ENCODE peak calls at places on chromosomes 4 and X, in seven cellular contexts. One of them, this sample, is unnamed.

GRCh38 chr4:80614319-80614718 is 278.8 kb downstream of the CFAP299 start:
- DNase-seq in IMR-90: no peak
- DNase-seq in H1: no peak
- DNase-seq in GM12878: no peak
- DNase-seq in K562: no peak
- DNase-seq in HCT116: no peak
- DNase-seq in HepG2: no peak
- DNase-seq in this sample: no peak

GRCh38 chr4:88027611-88028608 is 20.5 kb downstream of the PKD2 start:
- DNase-seq in IMR-90: peak
- DNase-seq in H1: no peak
- DNase-seq in GM12878: no peak
- DNase-seq in K562: no peak
- DNase-seq in HCT116: no peak
- DNase-seq in HepG2: no peak
- DNase-seq in this sample: no peak

GRCh38 chr4:71277353-71277752 is 61.5 kb upstream of the SLC4A4 start:
- DNase-seq in IMR-90: no peak
- DNase-seq in H1: no peak
- DNase-seq in GM12878: no peak
- DNase-seq in K562: no peak
- DNase-seq in HCT116: no peak
- DNase-seq in HepG2: no peak
- DNase-seq in this sample: no peak

GRCh38 chr4:184310171-184310567 is 92.5 kb upstream of the ENPP6 start:
- DNase-seq in IMR-90: no peak
- DNase-seq in H1: peak
- DNase-seq in GM12878: no peak
- DNase-seq in K562: peak
- DNase-seq in HCT116: no peak
- DNase-seq in HepG2: no peak
- DNase-seq in this sample: peak

GRCh38 chr4:80172203-80172602 is 25.1 kb upstream of the PRDM8 start:
- DNase-seq in IMR-90: no peak
- DNase-seq in H1: no peak
- DNase-seq in GM12878: no peak
- DNase-seq in K562: no peak
- DNase-seq in HCT116: no peak
- DNase-seq in HepG2: no peak
- DNase-seq in this sample: no peak

GRCh38 chr4:336893-337142 is 796 bp upstream of the ZNF141 start:
- DNase-seq in IMR-90: no peak
- DNase-seq in H1: no peak
- DNase-seq in GM12878: no peak
- DNase-seq in K562: no peak
- DNase-seq in HCT116: no peak
- DNase-seq in HepG2: no peak
- DNase-seq in this sample: no peak

GRCh38 chr4:136934601-136935000 is 597.7 kb downstream of the PCDH18 start:
- DNase-seq in IMR-90: no peak
- DNase-seq in H1: no peak
- DNase-seq in GM12878: no peak
- DNase-seq in K562: no peak
- DNase-seq in HCT116: no peak
- DNase-seq in HepG2: no peak
- DNase-seq in this sample: no peak

GRCh38 chr4:112765317-112765989 is 128.5 kb downstream of the LARP7 start:
- DNase-seq in IMR-90: peak
- DNase-seq in H1: no peak
- DNase-seq in GM12878: peak
- DNase-seq in K562: peak
- DNase-seq in HCT116: peak
- DNase-seq in HepG2: peak
- DNase-seq in this sample: no peak

GRCh38 chr4:94995684-94996394 is 238.1 kb downstream of the BMPR1B start:
- DNase-seq in IMR-90: peak
- DNase-seq in H1: no peak
- DNase-seq in GM12878: no peak
- DNase-seq in K562: no peak
- DNase-seq in HCT116: no peak
- DNase-seq in HepG2: no peak
- DNase-seq in this sample: no peak

GRCh38 chr4:121256346-121256745 is 92.2 kb upstream of the TNIP3 start:
- DNase-seq in IMR-90: peak
- DNase-seq in H1: no peak
- DNase-seq in GM12878: peak
- DNase-seq in K562: no peak
- DNase-seq in HCT116: peak
- DNase-seq in HepG2: no peak
- DNase-seq in this sample: no peak

GRCh38 chr4:124478518-124478917 is 234.0 kb downstream of the ANKRD50 start:
- DNase-seq in IMR-90: no peak
- DNase-seq in H1: no peak
- DNase-seq in GM12878: no peak
- DNase-seq in K562: no peak
- DNase-seq in HCT116: no peak
- DNase-seq in HepG2: no peak
- DNase-seq in this sample: no peak

GRCh38 chr4:100294356-100294755 is 104.1 kb upstream of the DDIT4L start:
- DNase-seq in IMR-90: peak
- DNase-seq in H1: no peak
- DNase-seq in GM12878: no peak
- DNase-seq in K562: no peak
- DNase-seq in HCT116: no peak
- DNase-seq in HepG2: no peak
- DNase-seq in this sample: no peak

GRCh38 chrX:43121637-43122036 is 343.7 kb upstream of the PPP1R2C start:
- DNase-seq in IMR-90: no peak
- DNase-seq in H1: no peak
- DNase-seq in GM12878: no peak
- DNase-seq in K562: no peak
- DNase-seq in HCT116: no peak
- DNase-seq in HepG2: no peak
- DNase-seq in this sample: no peak

GRCh38 chr4:87058272-87059073 is 123.7 kb downstream of the AFF1 start:
- DNase-seq in IMR-90: no peak
- DNase-seq in H1: no peak
- DNase-seq in GM12878: no peak
- DNase-seq in K562: peak
- DNase-seq in HCT116: peak
- DNase-seq in HepG2: no peak
- DNase-seq in this sample: no peak

GRCh38 chrX:77953300-77953699 is 16.1 kb downstream of the PGAM4 start:
- DNase-seq in IMR-90: peak
- DNase-seq in H1: no peak
- DNase-seq in GM12878: no peak
- DNase-seq in K562: no peak
- DNase-seq in HCT116: no peak
- DNase-seq in HepG2: no peak
- DNase-seq in this sample: peak

GRCh38 chr4:75741027-75741426 is 16.6 kb downstream of the USO1 start:
- DNase-seq in IMR-90: peak
- DNase-seq in H1: no peak
- DNase-seq in GM12878: no peak
- DNase-seq in K562: no peak
- DNase-seq in HCT116: no peak
- DNase-seq in HepG2: no peak
- DNase-seq in this sample: no peak

GRCh38 chr4:52873861-52874343 is 11.8 kb downstream of the RASL11B start:
- DNase-seq in IMR-90: no peak
- DNase-seq in H1: peak
- DNase-seq in GM12878: no peak
- DNase-seq in K562: no peak
- DNase-seq in HCT116: no peak
- DNase-seq in HepG2: peak
- DNase-seq in this sample: no peak

GRCh38 chrX:106730385-106730784 is 3.9 kb downstream of the RNF128 start:
- DNase-seq in IMR-90: peak
- DNase-seq in H1: no peak
- DNase-seq in GM12878: no peak
- DNase-seq in K562: no peak
- DNase-seq in HCT116: no peak
- DNase-seq in HepG2: peak
- DNase-seq in this sample: no peak

GRCh38 chr4:182938213-182938645 is 21.0 kb upstream of the DCTD start:
- DNase-seq in IMR-90: peak
- DNase-seq in H1: peak
- DNase-seq in GM12878: no peak
- DNase-seq in K562: peak
- DNase-seq in HCT116: peak
- DNase-seq in HepG2: peak
- DNase-seq in this sample: peak

GRCh38 chr4:186829740-186830449 is 106.2 kb upstream of the FAT1 start:
- DNase-seq in IMR-90: peak
- DNase-seq in H1: no peak
- DNase-seq in GM12878: no peak
- DNase-seq in K562: peak
- DNase-seq in HCT116: peak
- DNase-seq in HepG2: peak
- DNase-seq in this sample: peak

GRCh38 chr4:17921451-17921850 is 100.1 kb downstream of the LCORL start:
- DNase-seq in IMR-90: no peak
- DNase-seq in H1: no peak
- DNase-seq in GM12878: no peak
- DNase-seq in K562: no peak
- DNase-seq in HCT116: no peak
- DNase-seq in HepG2: no peak
- DNase-seq in this sample: no peak

GRCh38 chr4:8365353-8365752 is 75.2 kb downstream of the ACOX3 start:
- DNase-seq in IMR-90: no peak
- DNase-seq in H1: no peak
- DNase-seq in GM12878: no peak
- DNase-seq in K562: no peak
- DNase-seq in HCT116: no peak
- DNase-seq in HepG2: no peak
- DNase-seq in this sample: no peak

GRCh38 chr4:77566148-77566547 is 39.5 kb upstream of the CXCL13 start:
- DNase-seq in IMR-90: no peak
- DNase-seq in H1: no peak
- DNase-seq in GM12878: no peak
- DNase-seq in K562: no peak
- DNase-seq in HCT116: no peak
- DNase-seq in HepG2: no peak
- DNase-seq in this sample: no peak

GRCh38 chr4:77560170-77560569 is 45.5 kb upstream of the CXCL13 start:
- DNase-seq in IMR-90: no peak
- DNase-seq in H1: no peak
- DNase-seq in GM12878: no peak
- DNase-seq in K562: no peak
- DNase-seq in HCT116: no peak
- DNase-seq in HepG2: no peak
- DNase-seq in this sample: no peak

GRCh38 chr4:77564231-77564630 is 41.4 kb upstream of the CXCL13 start:
- DNase-seq in IMR-90: no peak
- DNase-seq in H1: no peak
- DNase-seq in GM12878: no peak
- DNase-seq in K562: no peak
- DNase-seq in HCT116: no peak
- DNase-seq in HepG2: no peak
- DNase-seq in this sample: no peak
- TF ChIP-seq CEBPB in IMR-90: no peak
- TF ChIP-seq CEBPB in H1: no peak
- TF ChIP-seq CEBPB in GM12878: no peak
- TF ChIP-seq CEBPB in K562: no peak
- TF ChIP-seq CEBPB in HCT116: no peak
- TF ChIP-seq CEBPB in HepG2: no peak
- TF ChIP-seq CEBPB in this sample: no peak

GRCh38 chrX:54043084-54043483 is 1.2 kb downstream of the PHF8 start:
- DNase-seq in IMR-90: no peak
- DNase-seq in H1: no peak
- DNase-seq in GM12878: no peak
- DNase-seq in K562: no peak
- DNase-seq in HCT116: no peak
- DNase-seq in HepG2: no peak
- DNase-seq in this sample: no peak
- TF ChIP-seq CEBPB in IMR-90: no peak
- TF ChIP-seq CEBPB in H1: no peak
- TF ChIP-seq CEBPB in GM12878: no peak
- TF ChIP-seq CEBPB in K562: no peak
- TF ChIP-seq CEBPB in HCT116: no peak
- TF ChIP-seq CEBPB in HepG2: no peak
- TF ChIP-seq CEBPB in this sample: no peak

DNA sequence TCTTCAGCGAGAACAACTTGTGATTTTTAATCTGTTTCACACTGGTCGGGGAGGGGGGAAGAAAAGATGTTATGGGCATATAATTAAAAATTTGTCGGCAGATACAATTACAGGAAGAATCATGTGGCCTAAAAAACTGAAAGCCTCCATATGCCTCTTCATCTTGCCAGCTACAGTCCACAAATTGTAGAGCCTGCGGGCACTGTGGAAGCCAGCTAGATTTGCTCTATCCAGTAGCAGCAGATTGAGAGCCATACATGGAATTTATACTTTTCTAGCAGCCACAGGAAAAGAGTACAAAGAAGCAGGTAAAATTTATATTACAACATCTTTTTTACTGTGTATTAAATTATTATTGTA is 147.3 kb downstream of the TBL1X start:
- DNase-seq in IMR-90: no peak
- DNase-seq in H1: no peak
- DNase-seq in GM12878: no peak
- DNase-seq in K562: no peak
- DNase-seq in HCT116: no peak
- DNase-seq in HepG2: no peak
- DNase-seq in this sample: no peak
- TF ChIP-seq CEBPB in IMR-90: no peak
- TF ChIP-seq CEBPB in H1: no peak
- TF ChIP-seq CEBPB in GM12878: no peak
- TF ChIP-seq CEBPB in K562: no peak
- TF ChIP-seq CEBPB in HCT116: no peak
- TF ChIP-seq CEBPB in HepG2: no peak
- TF ChIP-seq CEBPB in this sample: no peak

GRCh38 chr4:16785800-16786527 is 112.5 kb downstream of the LDB2 start:
- DNase-seq in IMR-90: peak
- DNase-seq in H1: no peak
- DNase-seq in GM12878: no peak
- DNase-seq in K562: no peak
- DNase-seq in HCT116: no peak
- DNase-seq in HepG2: no peak
- DNase-seq in this sample: no peak

GRCh38 chr4:16790508-16790907 is 107.9 kb downstream of the LDB2 start:
- DNase-seq in IMR-90: no peak
- DNase-seq in H1: no peak
- DNase-seq in GM12878: no peak
- DNase-seq in K562: no peak
- DNase-seq in HCT116: no peak
- DNase-seq in HepG2: no peak
- DNase-seq in this sample: no peak

GRCh38 chr4:16783119-16783518 is 115.3 kb downstream of the LDB2 start:
- DNase-seq in IMR-90: peak
- DNase-seq in H1: no peak
- DNase-seq in GM12878: no peak
- DNase-seq in K562: no peak
- DNase-seq in HCT116: no peak
- DNase-seq in HepG2: no peak
- DNase-seq in this sample: no peak

GRCh38 chr4:16791460-16791859 is 107.0 kb downstream of the LDB2 start:
- DNase-seq in IMR-90: no peak
- DNase-seq in H1: no peak
- DNase-seq in GM12878: no peak
- DNase-seq in K562: no peak
- DNase-seq in HCT116: no peak
- DNase-seq in HepG2: no peak
- DNase-seq in this sample: no peak

GRCh38 chr4:16788893-16789292 is 109.6 kb downstream of the LDB2 start:
- DNase-seq in IMR-90: no peak
- DNase-seq in H1: no peak
- DNase-seq in GM12878: no peak
- DNase-seq in K562: no peak
- DNase-seq in HCT116: no peak
- DNase-seq in HepG2: no peak
- DNase-seq in this sample: no peak
- TF ChIP-seq CEBPB in IMR-90: no peak
- TF ChIP-seq CEBPB in H1: no peak
- TF ChIP-seq CEBPB in GM12878: no peak
- TF ChIP-seq CEBPB in K562: no peak
- TF ChIP-seq CEBPB in HCT116: no peak
- TF ChIP-seq CEBPB in HepG2: no peak
- TF ChIP-seq CEBPB in this sample: no peak

This sample was measured in A549.